ENCODE peak calls at places on chromosomes 4 and X, in five cellular contexts. One of them, this sample, is unnamed.

GRCh38 chr4:123649248-123649643 is 252.7 kb downstream of the SPRY1 start:
- DNase-seq in HCT116: no peak
- DNase-seq in MM.1S: no peak
- DNase-seq in GM23248: no peak
- DNase-seq in SK-N-SH: no peak
- DNase-seq in this sample: no peak

GRCh38 chr4:34619531-34620109 is 1624.7 kb downstream of the ARAP2 start:
- DNase-seq in HCT116: no peak
- DNase-seq in MM.1S: no peak
- DNase-seq in GM23248: no peak
- DNase-seq in SK-N-SH: no peak
- DNase-seq in this sample: peak; percentile 37

GRCh38 chr4:60605651-60606354 is 594.3 kb upstream of the ADGRL3 start:
- DNase-seq in HCT116: no peak
- DNase-seq in MM.1S: no peak
- DNase-seq in GM23248: peak; percentile 1
- DNase-seq in SK-N-SH: no peak
- DNase-seq in this sample: peak; percentile 61

GRCh38 chrX:13473666-13474516 is 95.5 kb upstream of the EGFL6 start:
- DNase-seq in HCT116: no peak
- DNase-seq in MM.1S: peak; percentile 56
- DNase-seq in GM23248: peak; percentile 49
- DNase-seq in SK-N-SH: no peak
- DNase-seq in this sample: no peak

GRCh38 chrX:77087529-77088169 is 359.5 kb upstream of the FGF16 start:
- DNase-seq in HCT116: no peak
- DNase-seq in MM.1S: no peak
- DNase-seq in GM23248: peak; percentile 23
- DNase-seq in SK-N-SH: no peak
- DNase-seq in this sample: peak; percentile 54

GRCh38 chr4:80465238-80465637 is 129.7 kb downstream of the CFAP299 start:
- DNase-seq in HCT116: no peak
- DNase-seq in MM.1S: no peak
- DNase-seq in GM23248: peak; percentile 37
- DNase-seq in SK-N-SH: no peak
- DNase-seq in this sample: no peak

GRCh38 chr4:7999695-8000094 is 60.0 kb upstream of the AFAP1 start:
- DNase-seq in HCT116: no peak
- DNase-seq in MM.1S: no peak
- DNase-seq in GM23248: no peak
- DNase-seq in SK-N-SH: no peak
- DNase-seq in this sample: no peak

GRCh38 chr4:184417802-184418511 is 56.4 kb downstream of the IRF2 start:
- DNase-seq in HCT116: peak; percentile 51
- DNase-seq in MM.1S: peak; percentile 38
- DNase-seq in GM23248: peak; percentile 95
- DNase-seq in SK-N-SH: no peak
- DNase-seq in this sample: peak; percentile 89

GRCh38 chrX:9062621-9063020 is 28.7 kb upstream of the FAM9B start:
- DNase-seq in HCT116: no peak
- DNase-seq in MM.1S: no peak
- DNase-seq in GM23248: no peak
- DNase-seq in SK-N-SH: no peak
- DNase-seq in this sample: no peak

GRCh38 chr4:95728145-95728544 is 111.7 kb upstream of the PDHA2 start:
- DNase-seq in HCT116: no peak
- DNase-seq in MM.1S: no peak
- DNase-seq in GM23248: no peak
- DNase-seq in SK-N-SH: no peak
- DNase-seq in this sample: no peak

GRCh38 chr4:98293089-98293887 is 32.1 kb downstream of the RAP1GDS1 start:
- DNase-seq in HCT116: no peak
- DNase-seq in MM.1S: no peak
- DNase-seq in GM23248: no peak
- DNase-seq in SK-N-SH: no peak
- DNase-seq in this sample: no peak

GRCh38 chrX:70169281-70169680 is 8.0 kb upstream of the DGAT2L6 start:
- DNase-seq in HCT116: no peak
- DNase-seq in MM.1S: no peak
- DNase-seq in GM23248: no peak
- DNase-seq in SK-N-SH: no peak
- DNase-seq in this sample: peak; percentile 7

GRCh38 chrX:9207142-9207541 is 173.2 kb upstream of the FAM9B start:
- DNase-seq in HCT116: no peak
- DNase-seq in MM.1S: no peak
- DNase-seq in GM23248: no peak
- DNase-seq in SK-N-SH: peak; percentile 16
- DNase-seq in this sample: no peak

GRCh38 chr4:38696697-38697096 is 32.7 kb downstream of the KLF3 start:
- DNase-seq in HCT116: no peak
- DNase-seq in MM.1S: no peak
- DNase-seq in GM23248: peak; percentile 34
- DNase-seq in SK-N-SH: no peak
- DNase-seq in this sample: no peak

GRCh38 chrX:15158736-15159406 is 111.0 kb downstream of the ASB9 start:
- DNase-seq in HCT116: no peak
- DNase-seq in MM.1S: peak; percentile 44
- DNase-seq in GM23248: peak; percentile 24
- DNase-seq in SK-N-SH: no peak
- DNase-seq in this sample: peak; percentile 60

GRCh38 chrX:15579778-15580747 is 20.7 kb downstream of the ACE2 start:
- DNase-seq in HCT116: no peak
- DNase-seq in MM.1S: no peak
- DNase-seq in GM23248: no peak
- DNase-seq in SK-N-SH: no peak
- DNase-seq in this sample: no peak

GRCh38 chrX:116285506-116285905 is 115.0 kb downstream of the AGTR2 start:
- DNase-seq in HCT116: no peak
- DNase-seq in MM.1S: no peak
- DNase-seq in GM23248: peak; percentile 15
- DNase-seq in SK-N-SH: no peak
- DNase-seq in this sample: peak; percentile 58

GRCh38 chrX:72349190-72349589 is 43.5 kb upstream of the CITED1 start:
- DNase-seq in HCT116: no peak
- DNase-seq in MM.1S: no peak
- DNase-seq in GM23248: no peak
- DNase-seq in SK-N-SH: no peak
- DNase-seq in this sample: no peak

GRCh38 chr4:149997881-149998421 is 80.3 kb upstream of the DCLK2 start:
- DNase-seq in HCT116: peak; percentile 18
- DNase-seq in MM.1S: no peak
- DNase-seq in GM23248: peak; percentile 76
- DNase-seq in SK-N-SH: no peak
- DNase-seq in this sample: peak; percentile 73

GRCh38 chrX:107597791-107598190 is 30.5 kb upstream of the PRPS1 start:
- DNase-seq in HCT116: no peak
- DNase-seq in MM.1S: no peak
- DNase-seq in GM23248: no peak
- DNase-seq in SK-N-SH: no peak
- DNase-seq in this sample: no peak

GRCh38 chrX:107601326-107601725 is 27.0 kb upstream of the PRPS1 start:
- DNase-seq in HCT116: no peak
- DNase-seq in MM.1S: no peak
- DNase-seq in GM23248: no peak
- DNase-seq in SK-N-SH: no peak
- DNase-seq in this sample: no peak

GRCh38 chrX:107600366-107600765 is 27.9 kb upstream of the PRPS1 start:
- DNase-seq in HCT116: no peak
- DNase-seq in MM.1S: no peak
- DNase-seq in GM23248: peak; percentile 6
- DNase-seq in SK-N-SH: no peak
- DNase-seq in this sample: no peak

GRCh38 chrX:107597264-107597663 is 31.0 kb upstream of the PRPS1 start:
- DNase-seq in HCT116: no peak
- DNase-seq in MM.1S: no peak
- DNase-seq in GM23248: no peak
- DNase-seq in SK-N-SH: no peak
- DNase-seq in this sample: no peak

DNA sequence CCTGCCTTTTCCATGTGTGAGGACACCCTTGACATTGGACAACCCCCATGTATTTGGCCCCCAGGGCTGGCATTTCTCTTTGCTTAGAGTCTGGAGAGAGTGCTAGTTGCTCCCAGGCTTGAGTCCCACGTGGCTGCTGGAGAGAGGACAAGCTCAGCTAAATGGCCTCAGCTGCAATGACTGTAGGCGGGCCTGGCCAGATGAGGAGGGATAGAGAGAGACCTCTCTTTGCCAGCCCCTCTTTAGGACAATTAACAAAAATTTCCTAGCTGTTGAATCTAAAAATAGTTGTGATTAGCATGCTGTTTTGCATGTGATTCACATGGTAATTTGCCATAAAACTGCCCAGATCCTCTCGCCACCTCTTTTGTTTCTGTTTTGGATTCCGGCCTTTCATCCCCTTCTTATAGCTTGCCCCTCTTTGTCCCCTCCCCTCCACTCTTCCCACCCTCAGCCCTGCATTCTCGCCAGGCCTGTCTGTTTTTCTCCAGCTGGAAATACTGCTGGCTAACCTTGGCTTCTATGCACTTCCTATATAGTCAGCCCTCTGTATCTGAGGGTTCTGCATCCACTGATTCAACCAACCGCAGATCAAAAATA is 28.8 kb upstream of the PRPS1 start:
- DNase-seq in HCT116: no peak
- DNase-seq in MM.1S: no peak
- DNase-seq in GM23248: no peak
- DNase-seq in SK-N-SH: no peak
- DNase-seq in this sample: no peak
- H3K9me2 ChIP-seq in HCT116: no peaks in the 10 kb centered on the region
- H3K9me2 ChIP-seq in MM.1S: no peaks in the 10 kb centered on the region
- H3K9me2 ChIP-seq in GM23248: no peaks in the 10 kb centered on the region
- H3K9me2 ChIP-seq in SK-N-SH: no peaks in the 10 kb centered on the region
- H3K9me2 ChIP-seq in this sample: no peaks in the 10 kb centered on the region

DNA sequence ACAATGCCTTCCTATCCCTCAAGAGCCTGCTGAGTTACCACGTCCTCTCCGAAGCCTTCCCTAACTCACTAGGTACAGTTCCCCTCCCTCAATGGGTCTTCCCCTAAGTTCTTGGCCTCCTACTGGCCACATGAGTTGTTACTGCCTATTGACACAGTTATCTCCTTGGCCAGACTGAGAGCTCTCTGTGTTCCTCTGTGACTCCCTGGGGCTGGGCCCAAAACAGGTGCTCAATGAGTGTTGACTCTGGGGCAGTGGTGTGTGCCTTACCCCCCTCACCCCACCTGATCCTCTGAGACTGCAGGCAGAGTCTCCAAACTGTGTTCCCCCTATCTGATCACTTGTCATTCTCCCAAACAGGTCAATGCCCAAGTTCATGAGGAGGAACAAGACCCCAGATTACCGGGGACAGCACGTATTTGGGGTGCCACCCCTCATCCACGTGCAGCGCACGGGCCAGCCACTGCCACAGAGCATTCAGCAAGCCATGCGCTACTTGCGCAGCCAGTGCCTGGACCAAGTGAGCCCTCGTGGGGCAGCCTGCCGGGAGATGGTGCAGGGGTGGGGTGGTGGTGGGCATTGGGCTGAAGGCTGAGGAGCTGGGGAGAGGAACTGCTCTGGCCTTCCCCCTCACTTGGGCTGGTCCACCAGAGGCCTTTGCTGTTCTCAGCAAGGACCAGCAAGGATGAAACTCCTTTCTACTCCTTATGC is 72.6 kb downstream of the STARD8 start:
- DNase-seq in HCT116: no peak
- DNase-seq in MM.1S: peak; percentile 6
- DNase-seq in GM23248: peak; percentile 11
- DNase-seq in SK-N-SH: no peak
- DNase-seq in this sample: peak; percentile 4
- TF ChIP-seq EZH2phosphoT487 in HCT116: no peak
- TF ChIP-seq EZH2phosphoT487 in MM.1S: no peak
- TF ChIP-seq EZH2phosphoT487 in GM23248: no peak
- TF ChIP-seq EZH2phosphoT487 in SK-N-SH: no peak
- TF ChIP-seq EZH2phosphoT487 in this sample: no peak

DNA sequence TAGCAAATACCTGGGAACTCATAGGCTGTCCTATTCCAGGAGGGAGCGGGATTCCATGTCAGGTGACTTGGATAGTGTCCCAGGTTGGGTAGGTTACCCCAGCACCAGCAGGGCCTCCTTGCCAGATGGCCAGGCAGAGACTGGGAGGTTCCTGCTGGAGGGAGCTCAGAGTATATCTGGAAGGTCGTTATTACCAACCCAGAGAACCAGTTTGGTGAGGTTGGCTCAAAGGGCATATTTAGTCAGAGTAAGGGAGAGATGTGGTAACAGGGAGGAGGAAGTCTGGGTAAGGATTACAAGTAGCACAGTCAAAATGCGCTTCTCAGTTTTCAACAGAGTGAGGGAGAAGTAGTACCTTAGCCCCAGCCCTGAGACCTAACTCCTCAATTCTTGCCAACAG is 53.3 kb upstream of the LNX1 start:
- DNase-seq in HCT116: no peak
- DNase-seq in MM.1S: no peak
- DNase-seq in GM23248: no peak
- DNase-seq in SK-N-SH: no peak
- DNase-seq in this sample: peak; percentile 97
- H3K9ac ChIP-seq in HCT116: no peak overlapping the region
- H3K9ac ChIP-seq in MM.1S: no peak overlapping the region
- H3K9ac ChIP-seq in GM23248: no peak overlapping the region
- H3K9ac ChIP-seq in SK-N-SH: no peak overlapping the region
- H3K9ac ChIP-seq in this sample: no peak overlapping the region

GRCh38 chrX:634306-634958 is 3.8 kb downstream of the SHOX start:
- DNase-seq in HCT116: no peak
- DNase-seq in MM.1S: no peak
- DNase-seq in GM23248: no peak
- DNase-seq in SK-N-SH: no peak
- DNase-seq in this sample: no peak

GRCh38 chrX:632391-633042 is 1.9 kb downstream of the SHOX start:
- DNase-seq in HCT116: no peak
- DNase-seq in MM.1S: no peak
- DNase-seq in GM23248: no peak
- DNase-seq in SK-N-SH: no peak
- DNase-seq in this sample: no peak

GRCh38 chrX:633043-633654 is 2.6 kb downstream of the SHOX start:
- DNase-seq in HCT116: no peak
- DNase-seq in MM.1S: no peak
- DNase-seq in GM23248: no peak
- DNase-seq in SK-N-SH: no peak
- DNase-seq in this sample: no peak

GRCh38 chrX:635428-636192 is 5.0 kb downstream of the SHOX start:
- DNase-seq in HCT116: no peak
- DNase-seq in MM.1S: no peak
- DNase-seq in GM23248: no peak
- DNase-seq in SK-N-SH: no peak
- DNase-seq in this sample: no peak

DNA sequence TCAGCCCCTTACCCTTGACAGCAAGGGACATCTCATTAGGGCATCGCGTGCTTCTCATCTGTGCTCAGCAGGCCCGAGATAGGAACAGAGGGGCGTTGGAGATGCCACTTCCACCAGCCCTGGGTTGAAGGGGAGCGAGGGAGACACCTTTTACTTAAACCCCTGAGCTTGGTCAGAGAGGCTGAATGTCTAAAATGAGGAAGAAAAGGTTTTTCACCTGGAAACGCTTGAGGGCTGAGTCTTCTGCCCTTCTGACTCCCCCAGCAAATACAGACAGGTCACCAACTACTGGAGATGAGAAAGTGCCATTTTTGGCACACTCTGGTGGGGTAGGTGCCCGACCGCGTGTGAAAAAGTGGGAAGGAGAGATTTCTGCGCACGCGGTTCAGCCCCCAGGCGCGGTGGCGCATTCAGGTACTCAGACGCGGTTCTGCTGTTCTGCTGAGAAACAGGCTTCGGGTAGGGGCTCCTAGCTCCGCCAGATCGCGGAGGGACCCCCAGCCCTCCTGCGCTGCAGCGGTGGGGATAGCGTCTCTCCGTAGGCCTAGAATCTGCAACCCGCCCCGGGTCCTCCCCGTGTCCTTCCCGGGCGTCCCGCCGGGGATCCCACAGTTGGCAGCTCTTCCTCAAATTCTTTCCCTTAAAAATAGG is 3.2 kb downstream of the SHOX start:
- DNase-seq in HCT116: no peak
- DNase-seq in MM.1S: no peak
- DNase-seq in GM23248: no peak
- DNase-seq in SK-N-SH: no peak
- DNase-seq in this sample: no peak
- H3K9me2 ChIP-seq in HCT116: no peaks in the 10 kb centered on the region
- H3K9me2 ChIP-seq in MM.1S: no peaks in the 10 kb centered on the region
- H3K9me2 ChIP-seq in GM23248: no peaks in the 10 kb centered on the region
- H3K9me2 ChIP-seq in SK-N-SH: no peaks in the 10 kb centered on the region
- H3K9me2 ChIP-seq in this sample: no peaks in the 10 kb centered on the region